ENCODE peak calls at places on chromosomes 7 and 10, in six cellular contexts. D is transverse colon, L is HCT116, J is K562, V is spleen, R is GM12878. F is an unnamed sample.

GRCh38 chr7:30530373-30530772 is 25.7 kb upstream of the GGCT start:
- DNase-seq in J (no peak), L (no peak), D (no peak), V (no peak), R (no peak), F (no peak)

GRCh38 chr10:63491558-63492316 is 26.0 kb upstream of the JMJD1C start:
- DNase-seq in V (no peak), L (no peak), R (no peak), J (no peak), D (no peak), F (no peak)

GRCh38 chr10:33723181-33723580 is 388.7 kb upstream of the NRP1 start:
- DNase-seq in D (no peak), L (no peak), R (no peak), V (no peak), J (no peak), F (no peak)

GRCh38 chr7:1677206-1678069 is 7.4 kb downstream of the ELFN1 start:
- DNase-seq in L (no peak), D (no peak), J (no peak), V (peak; percentile 47), R (no peak), F (no peak)

GRCh38 chr7:37988721-37989650 is 68.5 kb downstream of the EPDR1 start:
- DNase-seq in V (no peak), R (no peak), D (no peak), L (no peak), J (no peak), F (no peak)

GRCh38 chr10:70974351-70974901 is 86.1 kb upstream of the PCBD1 start:
- DNase-seq in D (no peak), J (peak; percentile 34), V (peak; percentile 14), L (no peak), R (no peak), F (no peak)

GRCh38 chr7:132666076-132666775 is 90.0 kb upstream of the PLXNA4 start:
- DNase-seq in L (no peak), V (no peak), R (no peak), J (no peak), D (no peak), F (no peak)

GRCh38 chr10:69963835-69964710 is 88.6 kb upstream of the MACROH2A2 start:
- DNase-seq in D (no peak), L (no peak), R (no peak), J (no peak), V (no peak), F (no peak)

GRCh38 chr10:932589-932988 is 1.1 kb upstream of the LARP4B start:
- DNase-seq in D (no peak), J (no peak), L (no peak), R (no peak), V (peak; percentile 90), F (no peak)

GRCh38 chr10:29501692-29502091 is 133.1 kb downstream of the SVIL start:
- DNase-seq in R (no peak), D (no peak), J (peak; percentile 22), V (no peak), L (peak; percentile 59), F (no peak)

GRCh38 chr10:117311261-117311660 is 64.0 kb downstream of the PDZD8 start:
- DNase-seq in V (no peak), R (no peak), J (no peak), L (no peak), D (no peak), F (no peak)

GRCh38 chr7:46139079-46139478 is 218.0 kb upstream of the IGFBP3 start:
- DNase-seq in V (no peak), R (peak; percentile 48), J (no peak), D (no peak), L (no peak), F (no peak)

GRCh38 chr7:78345979-78346378 is 547.4 kb downstream of the PHTF2 start:
- DNase-seq in D (no peak), L (no peak), J (no peak), V (no peak), R (no peak), F (no peak)

GRCh38 chr10:133274751-133275682 is 1.7 kb downstream of the ADAM8 start:
- DNase-seq in J (peak; percentile 53), R (peak; percentile 72), V (peak; percentile 94), D (peak; percentile 66), L (no peak), F (no peak)

GRCh38 chr7:24668922-24669635 is 88.2 kb downstream of the GSDME start:
- DNase-seq in V (no peak), J (no peak), L (no peak), R (no peak), D (peak; percentile 25), F (no peak)

GRCh38 chr7:25897261-25897782 is 254.7 kb upstream of the NFE2L3 start:
- DNase-seq in D (no peak), R (no peak), L (no peak), V (no peak), J (no peak), F (no peak)

GRCh38 chr7:116805100-116805544 is 57.3 kb upstream of the CAPZA2 start:
- DNase-seq in V (no peak), R (no peak), J (no peak), D (no peak), L (no peak), F (no peak)

GRCh38 chr7:76507723-76508406 is 2.5 kb upstream of the UPK3B start:
- DNase-seq in L (no peak), D (no peak), J (peak; percentile 6), R (no peak), V (peak; percentile 64), F (no peak)

GRCh38 chr7:64999165-65000004 is 7.1 kb downstream of the ERV3-1 start:
- DNase-seq in L (no peak), V (peak; percentile 80), R (peak; percentile 19), D (no peak), J (peak; percentile 72), F (no peak)

GRCh38 chr7:36509962-36510361 is 120.3 kb downstream of the ANLN start:
- DNase-seq in J (no peak), L (no peak), R (no peak), D (no peak), V (no peak), F (no peak)

GRCh38 chr7:92133737-92134270 is 473 bp downstream of the CYP51A1 start:
- DNase-seq in R (no peak), J (peak; percentile 80), L (peak; percentile 33), D (peak; percentile 78), V (peak; percentile 92), F (peak; percentile 64)

GRCh38 chr10:5073659-5074058 is 20.6 kb upstream of the AKR1C3 start:
- DNase-seq in L (no peak), J (no peak), R (no peak), V (no peak), D (no peak), F (no peak)

GRCh38 chr7:19051767-19052375 is 65.6 kb downstream of the TWIST1 start:
- DNase-seq in V (no peak), D (peak; percentile 18), R (no peak), L (peak; percentile 31), J (peak; percentile 35), F (peak; percentile 13)

GRCh38 chr10:101292194-101293006 is 61.6 kb upstream of the BTRC start:
- DNase-seq in J (peak; percentile 37), L (no peak), V (no peak), D (no peak), R (no peak), F (no peak)

GRCh38 chr10:115417585-115418265 is 324.6 kb downstream of the ATRNL1 start:
- DNase-seq in V (no peak), L (peak; percentile 66), R (peak; percentile 4), D (peak; percentile 8), J (no peak), F (peak; percentile 13)

GRCh38 chr10:131946321-131946751 is 35.4 kb downstream of the BNIP3 start:
- DNase-seq in J (no peak), L (no peak), R (no peak), V (peak; percentile 31), D (no peak), F (no peak)

GRCh38 chr10:113179270-113179669 is 229.2 kb downstream of the TCF7L2 start:
- DNase-seq in V (no peak), R (no peak), D (no peak), L (no peak), J (no peak), F (no peak)

GRCh38 chr10:64430690-64431323 is 909.6 kb downstream of the REEP3 start:
- DNase-seq in L (peak; percentile 32), V (no peak), J (no peak), D (peak; percentile 14), R (no peak), F (no peak)

GRCh38 chr7:50711271-50712175 is 71.2 kb downstream of the GRB10 start:
- DNase-seq in V (no peak), L (no peak), D (no peak), J (no peak), R (no peak), F (peak; percentile 34)

GRCh38 chr7:105413887-105414437 is 25.2 kb upstream of the SRPK2 start:
- DNase-seq in V (no peak), D (no peak), J (no peak), R (no peak), L (no peak), F (no peak)

GRCh38 chr7:43692582-43693373 is 36.5 kb downstream of the COA1 start:
- DNase-seq in V (no peak), D (no peak), J (no peak), L (no peak), R (no peak), F (no peak)

GRCh38 chr10:54402576-54402975 is 398.5 kb downstream of the PCDH15 start:
- DNase-seq in R (no peak), V (no peak), D (no peak), J (no peak), L (no peak), F (no peak)
- TF ChIP-seq CTCF in R (peak; percentile 20), V (no peak), D (peak; percentile 23), J (no peak), L (no peak), F (peak; percentile 45)

DNA sequence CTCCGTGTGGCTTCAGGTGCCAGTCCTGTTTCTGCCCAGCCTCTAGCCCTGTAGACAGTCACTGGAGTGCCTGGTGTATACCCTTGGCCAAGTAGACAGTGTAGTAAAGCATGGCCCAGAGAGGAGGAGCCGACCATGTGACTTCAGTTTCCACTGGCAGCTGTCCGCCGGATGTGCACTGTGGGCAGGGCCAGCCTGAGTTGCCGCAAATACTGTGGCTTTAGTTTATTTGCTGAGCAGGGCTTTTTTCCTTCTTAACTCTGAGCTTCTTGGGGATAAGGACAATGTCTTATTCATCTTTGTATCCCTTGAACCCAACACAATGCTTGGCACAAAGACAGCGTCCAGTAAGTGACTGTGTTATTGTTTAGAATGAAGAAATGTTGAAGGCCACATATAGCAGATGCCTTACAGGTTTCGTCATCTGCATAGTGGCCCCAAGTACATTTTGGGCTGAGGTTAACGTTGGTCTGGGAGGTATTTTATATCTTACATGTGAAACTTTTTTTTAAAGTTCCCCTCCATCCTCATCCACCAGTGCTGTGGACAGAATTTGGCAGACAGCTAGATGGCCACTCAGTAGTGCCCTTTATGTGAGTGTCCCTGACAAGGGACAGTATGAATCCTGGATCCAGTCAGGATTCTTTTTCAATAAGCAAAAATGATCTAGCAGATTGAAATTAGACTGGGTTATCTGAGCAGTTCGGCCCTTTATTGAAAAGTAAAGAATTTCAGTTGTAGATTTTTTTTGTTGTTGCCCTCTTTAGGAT is 40.6 kb downstream of the CYP17A1 start:
- DNase-seq in D (peak; percentile 82), R (peak; percentile 49), L (no peak), V (peak; percentile 94), J (no peak), F (peak; percentile 89)
- TF ChIP-seq POLR2A in D (peak; percentile 58), R (peak; percentile 75), L (no peak), V (peak; percentile 33), J (no peak), F (peak; percentile 30)

GRCh38 chr10:51696251-51696650 is 3.1 kb downstream of the CSTF2T start:
- DNase-seq in J (no peak), V (no peak), R (no peak), D (no peak), L (no peak), F (no peak)
- TF ChIP-seq POLR2AphosphoS5 in J (no peak), V (no peak), R (no peak), D (no peak), L (no peak), F (no peak)

GRCh38 chr10:95201736-95202135 is 7.7 kb downstream of the ACSM6 start:
- DNase-seq in J (no peak), V (no peak), R (no peak), D (no peak), L (peak; percentile 46), F (no peak)
- TF ChIP-seq CTCF in J (peak; percentile 49), V (no peak), R (peak; percentile 18), D (no peak), L (peak; percentile 84), F (no peak)